ENCODE peak calls at places on chromosomes 1 and 21, in ten cellular contexts. P is cardiac fibroblast, C is osteocyte, I is psoas muscle, G is lower lobe of right lung, K is hepatocyte, O is fibroblast of mammary gland, F is BJ, Q is thoracic aorta, H is right lobe of liver. U is an unnamed sample.

GRCh38 chr1:56831874-56832693 is 12.9 kb upstream of the FYB2 start:
- DNase-seq in F (peak), O (peak), H (peak), I (peak), Q (no peak), K (peak), C (peak), P (peak), G (peak), U (peak)

GRCh38 chr1:205147191-205147590 is 25.4 kb upstream of the RBBP5 start:
- DNase-seq in F (peak), K (no peak), P (peak), C (no peak), I (no peak), Q (no peak), H (no peak), O (peak), G (no peak), U (peak)

GRCh38 chr1:113662097-113662496 is 97.2 kb downstream of the PHTF1 start:
- DNase-seq in Q (no peak), I (no peak), C (no peak), K (no peak), O (no peak), H (no peak), P (no peak), G (no peak), F (no peak), U (no peak)

GRCh38 chr1:215054266-215054665 is 28.3 kb upstream of the KCNK2 start:
- DNase-seq in K (no peak), Q (no peak), C (no peak), H (no peak), I (no peak), P (no peak), G (no peak), F (no peak), O (no peak), U (no peak)

GRCh38 chr1:79974659-79975058 is 968.1 kb upstream of the ADGRL4 start:
- DNase-seq in C (no peak), K (no peak), O (no peak), H (no peak), Q (no peak), P (no peak), G (no peak), I (no peak), F (no peak), U (no peak)

GRCh38 chr1:185360714-185361113 is 43.7 kb upstream of the IVNS1ABP start:
- DNase-seq in K (no peak), G (no peak), O (peak), Q (no peak), P (peak), F (no peak), H (no peak), C (no peak), I (no peak), U (peak)

GRCh38 chr1:58893257-58893869 is 109.5 kb upstream of the JUN start:
- DNase-seq in G (no peak), O (no peak), K (no peak), Q (no peak), F (no peak), C (peak), P (peak), I (peak), H (no peak), U (no peak)

GRCh38 chr21:38813143-38813542 is 7.4 kb downstream of the ETS2 start:
- DNase-seq in H (no peak), I (no peak), K (no peak), G (no peak), O (no peak), P (no peak), C (peak), Q (no peak), F (no peak), U (no peak)

GRCh38 chr1:115062542-115063004 is 26.7 kb downstream of the TSPAN2 start:
- DNase-seq in O (no peak), F (no peak), G (peak), C (no peak), K (peak), I (peak), Q (no peak), P (peak), H (peak), U (peak)

GRCh38 chr1:116909511-116910378 is at the start of gene PTGFRN:
- DNase-seq in Q (peak), F (no peak), P (peak), H (peak), C (peak), K (peak), I (peak), G (peak), O (peak), U (peak)

GRCh38 chr1:116167625-116168276 is 56.6 kb downstream of the MAB21L3 start:
- DNase-seq in C (no peak), O (no peak), F (no peak), P (peak), H (peak), K (peak), G (no peak), I (peak), Q (no peak), U (no peak)

GRCh38 chr1:43951021-43951985 is 4.6 kb downstream of the IPO13 start:
- DNase-seq in K (no peak), C (no peak), P (no peak), O (peak), F (no peak), G (no peak), Q (no peak), H (no peak), I (no peak), U (no peak)

GRCh38 chr1:167447521-167448136 is 70.7 kb downstream of the CD247 start:
- DNase-seq in I (no peak), C (no peak), F (no peak), O (no peak), G (peak), H (no peak), Q (no peak), P (peak), K (peak), U (peak)

GRCh38 chr1:240189386-240189989 is 97.8 kb downstream of the FMN2 start:
- DNase-seq in I (no peak), K (peak), O (peak), P (peak), G (no peak), H (no peak), F (no peak), C (no peak), Q (no peak), U (peak)

GRCh38 chr1:178530037-178530402 is 17.1 kb downstream of the TEX35 start:
- DNase-seq in I (no peak), P (peak), H (peak), G (no peak), O (peak), Q (no peak), C (no peak), F (no peak), K (peak), U (peak)

GRCh38 chr1:107135466-107135865 is 5.4 kb upstream of the NTNG1 start:
- DNase-seq in O (peak), H (peak), G (no peak), I (no peak), P (peak), K (peak), C (no peak), F (no peak), Q (no peak), U (peak)

GRCh38 chr21:45108034-45108790 is 33.8 kb downstream of the ADARB1 start:
- DNase-seq in F (no peak), C (no peak), I (no peak), G (no peak), O (no peak), K (no peak), P (no peak), Q (no peak), H (no peak), U (no peak)

GRCh38 chr1:203048086-203048485 is 21.8 kb downstream of the PPFIA4 start:
- DNase-seq in P (no peak), F (no peak), I (no peak), Q (no peak), G (no peak), K (no peak), C (no peak), O (no peak), H (no peak), U (no peak)

GRCh38 chr1:235878082-235878781 is 11.5 kb upstream of the LYST start:
- DNase-seq in O (no peak), I (no peak), F (no peak), C (no peak), P (no peak), Q (no peak), K (no peak), H (no peak), G (no peak), U (no peak)

GRCh38 chr21:20996421-20997307 is 1.5 kb upstream of the NCAM2 start:
- DNase-seq in F (no peak), I (no peak), P (peak), K (peak), Q (no peak), C (no peak), G (no peak), H (no peak), O (no peak), U (peak)

GRCh38 chr1:205444931-205445652 is 10.8 kb downstream of the BLACAT1 start:
- DNase-seq in K (no peak), P (no peak), G (no peak), F (no peak), I (peak), Q (peak), H (no peak), O (no peak), C (no peak), U (no peak)

GRCh38 chr1:229447809-229448252 is 13.9 kb upstream of the ACTA1 start:
- DNase-seq in G (no peak), C (no peak), F (no peak), K (no peak), Q (no peak), P (no peak), H (no peak), I (no peak), O (no peak), U (no peak)

GRCh38 chr1:106926748-106927582 is 129.5 kb upstream of the PRMT6 start:
- DNase-seq in H (no peak), K (no peak), I (no peak), Q (no peak), C (no peak), P (no peak), O (peak), G (no peak), F (no peak), U (peak)

GRCh38 chr1:17340358-17340757 is 31.6 kb upstream of the PADI6 start:
- DNase-seq in H (no peak), G (no peak), Q (no peak), P (no peak), K (no peak), C (no peak), F (no peak), I (no peak), O (no peak), U (peak)

GRCh38 chr1:194267021-194267420 is 1080.6 kb upstream of the B3GALT2 start:
- DNase-seq in C (no peak), I (no peak), H (no peak), O (no peak), K (no peak), G (no peak), F (peak), Q (no peak), P (no peak), U (no peak)

GRCh38 chr1:51693420-51694144 is 76.7 kb downstream of the OSBPL9 start:
- DNase-seq in O (peak), I (no peak), K (no peak), Q (no peak), G (no peak), C (no peak), P (peak), H (no peak), F (no peak), U (peak)

GRCh38 chr1:154521695-154522094 is 19.5 kb upstream of the SHE start:
- DNase-seq in G (no peak), K (no peak), I (no peak), O (no peak), H (no peak), F (no peak), Q (no peak), C (no peak), P (no peak), U (no peak)

GRCh38 chr1:159132271-159132881 is 39.0 kb upstream of the CADM3 start:
- DNase-seq in H (peak), K (peak), C (peak), P (peak), O (peak), Q (no peak), G (peak), I (peak), F (no peak), U (peak)

GRCh38 chr1:33455537-33456301 is 16.7 kb upstream of the ZSCAN20 start:
- DNase-seq in C (no peak), F (peak), H (no peak), I (peak), O (peak), K (peak), G (no peak), Q (no peak), P (peak), U (peak)

GRCh38 chr1:210373628-210373877 is 44.9 kb downstream of the HHAT start:
- DNase-seq in Q (no peak), C (no peak), P (no peak), I (no peak), H (no peak), K (no peak), G (no peak), F (no peak), O (no peak), U (no peak)

GRCh38 chr1:210372931-210373627 is 44.4 kb downstream of the HHAT start:
- DNase-seq in O (no peak), G (no peak), K (no peak), C (peak), I (no peak), Q (no peak), H (no peak), P (no peak), F (no peak), U (no peak)

GRCh38 chr1:210372491-210372890 is 43.8 kb downstream of the HHAT start:
- DNase-seq in I (no peak), O (no peak), G (no peak), F (no peak), K (no peak), H (no peak), P (no peak), Q (no peak), C (peak), U (no peak)

GRCh38 chr1:210373878-210374599 is 45.3 kb downstream of the HHAT start:
- DNase-seq in P (peak), I (no peak), O (peak), K (peak), G (peak), F (peak), C (no peak), Q (no peak), H (peak), U (peak)

DNA sequence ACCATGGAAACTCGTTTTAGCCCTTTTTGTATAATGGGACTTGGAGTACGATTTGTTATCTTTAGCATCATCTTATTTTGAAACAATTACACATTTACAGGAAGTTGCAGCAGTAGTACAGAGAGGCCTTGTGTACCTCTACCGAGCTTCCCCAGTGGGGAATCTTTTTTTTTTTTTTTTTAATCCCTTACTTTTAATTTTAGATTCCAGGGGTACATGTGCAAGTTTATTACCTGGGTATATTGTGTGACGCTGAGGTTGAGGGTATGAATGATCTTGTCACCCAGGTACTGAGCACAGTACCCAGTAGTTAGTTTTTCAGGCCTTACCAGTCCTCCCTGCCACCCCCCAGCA is 45.9 kb downstream of the HHAT start:
- DNase-seq in H (no peak), P (no peak), C (no peak), Q (no peak), O (no peak), F (no peak), G (no peak), I (no peak), K (no peak), U (no peak)
- TF ChIP-seq CTCF in H (no peak), P (no peak), C (no peak), Q (no peak), O (no peak), F (no peak), G (no peak), I (no peak), K (no peak), U (no peak)

DNA sequence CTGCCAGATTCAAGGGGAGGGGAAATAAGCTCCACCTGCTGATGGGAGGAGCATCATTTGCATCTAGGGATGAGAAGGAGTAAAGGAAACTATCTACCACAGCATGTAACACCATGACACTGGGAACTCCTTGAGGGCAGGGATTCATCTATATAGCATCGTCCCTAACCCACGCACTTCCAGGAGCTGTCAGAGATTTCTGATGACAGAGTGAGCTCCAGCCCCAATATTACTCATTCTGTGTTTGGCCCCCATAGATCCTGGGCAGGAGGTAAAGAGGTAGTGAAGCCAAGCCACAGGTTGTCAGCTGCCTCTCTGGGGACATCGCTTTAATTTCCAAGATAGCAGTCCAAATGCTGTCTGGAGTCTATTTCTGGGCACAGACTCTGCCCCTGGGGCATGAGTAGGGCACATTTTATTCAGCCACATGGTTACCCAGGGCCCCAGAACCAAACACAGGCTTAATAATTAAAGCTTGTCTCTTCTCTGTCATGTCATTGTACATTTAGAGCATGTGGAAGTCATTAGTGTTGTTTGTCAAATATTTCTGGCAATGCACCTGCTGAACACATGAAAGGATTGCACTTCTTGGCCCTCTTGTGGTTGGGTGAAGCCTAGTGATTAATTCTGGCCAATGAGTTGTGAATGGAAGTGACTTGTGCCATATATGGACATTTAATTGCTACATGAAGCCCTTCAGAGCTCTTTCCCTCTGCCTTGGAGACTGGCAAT is 105.9 kb upstream of the POU3F1 start:
- DNase-seq in P (no peak), G (no peak), O (peak), K (peak), H (no peak), F (no peak), I (no peak), C (no peak), Q (no peak), U (peak)
- TF ChIP-seq CTCF in P (no peak), G (peak), O (no peak), K (peak), H (peak), F (no peak), I (peak), C (peak), Q (no peak), U (peak)

DNA sequence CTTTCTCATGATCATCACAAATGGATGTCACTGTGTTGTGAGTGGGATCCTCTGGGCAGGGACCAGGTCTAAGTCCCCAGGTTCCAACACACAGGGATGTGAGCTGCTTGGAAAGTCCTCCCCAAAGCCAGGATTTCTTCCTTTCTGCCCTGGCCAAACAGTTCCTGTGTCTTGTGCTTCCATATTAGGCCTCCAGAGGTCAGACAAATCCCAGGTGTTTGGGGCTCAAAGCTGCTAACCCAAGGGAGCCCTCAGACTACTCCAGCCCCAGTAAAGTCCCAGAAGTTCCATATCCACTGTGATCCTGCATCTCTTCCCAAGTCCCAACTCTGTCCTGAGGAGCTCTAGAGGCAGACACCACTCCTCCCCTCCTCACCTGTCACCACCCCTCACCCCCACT is 27.7 kb upstream of the MAGOH start:
- DNase-seq in C (no peak), F (no peak), K (no peak), G (no peak), Q (no peak), I (no peak), O (no peak), H (no peak), P (peak), U (peak)
- TF ChIP-seq CTCF in C (peak), F (peak), K (peak), G (peak), Q (no peak), I (no peak), O (peak), H (peak), P (no peak), U (peak)

GRCh38 chr1:156893048-156893953 is at the start of gene PEAR1:
- DNase-seq in F (no peak), Q (no peak), G (no peak), K (peak), O (no peak), H (peak), I (peak), P (peak), C (no peak), U (no peak)
- TF ChIP-seq CTCF in F (no peak), Q (no peak), G (no peak), K (peak), O (no peak), H (no peak), I (no peak), P (no peak), C (no peak), U (no peak)

GRCh38 chr1:30522031-30523004 is 201.1 kb downstream of the MATN1 start:
- DNase-seq in H (peak), O (peak), I (peak), Q (no peak), P (no peak), C (peak), F (peak), K (peak), G (peak), U (peak)
- TF ChIP-seq CTCF in H (no peak), O (no peak), I (peak), Q (no peak), P (no peak), C (no peak), F (peak), K (no peak), G (no peak), U (no peak)

GRCh38 chr1:226635456-226635941 is 86.9 kb downstream of the STUM start:
- DNase-seq in P (no peak), F (no peak), O (no peak), K (no peak), I (peak), H (no peak), Q (no peak), G (peak), C (no peak), U (peak)

GRCh38 chr1:226638608-226639007 is 90.0 kb downstream of the STUM start:
- DNase-seq in F (no peak), G (peak), Q (no peak), H (no peak), O (no peak), I (peak), P (no peak), K (no peak), C (no peak), U (no peak)

GRCh38 chr1:226636847-226637096 is 88.2 kb downstream of the STUM start:
- DNase-seq in C (no peak), K (no peak), G (no peak), Q (no peak), F (no peak), P (no peak), I (no peak), H (no peak), O (no peak), U (no peak)

GRCh38 chr1:226638001-226638601 is 89.5 kb downstream of the STUM start:
- DNase-seq in O (no peak), Q (no peak), C (no peak), F (no peak), G (peak), H (no peak), P (no peak), I (peak), K (no peak), U (no peak)

DNA sequence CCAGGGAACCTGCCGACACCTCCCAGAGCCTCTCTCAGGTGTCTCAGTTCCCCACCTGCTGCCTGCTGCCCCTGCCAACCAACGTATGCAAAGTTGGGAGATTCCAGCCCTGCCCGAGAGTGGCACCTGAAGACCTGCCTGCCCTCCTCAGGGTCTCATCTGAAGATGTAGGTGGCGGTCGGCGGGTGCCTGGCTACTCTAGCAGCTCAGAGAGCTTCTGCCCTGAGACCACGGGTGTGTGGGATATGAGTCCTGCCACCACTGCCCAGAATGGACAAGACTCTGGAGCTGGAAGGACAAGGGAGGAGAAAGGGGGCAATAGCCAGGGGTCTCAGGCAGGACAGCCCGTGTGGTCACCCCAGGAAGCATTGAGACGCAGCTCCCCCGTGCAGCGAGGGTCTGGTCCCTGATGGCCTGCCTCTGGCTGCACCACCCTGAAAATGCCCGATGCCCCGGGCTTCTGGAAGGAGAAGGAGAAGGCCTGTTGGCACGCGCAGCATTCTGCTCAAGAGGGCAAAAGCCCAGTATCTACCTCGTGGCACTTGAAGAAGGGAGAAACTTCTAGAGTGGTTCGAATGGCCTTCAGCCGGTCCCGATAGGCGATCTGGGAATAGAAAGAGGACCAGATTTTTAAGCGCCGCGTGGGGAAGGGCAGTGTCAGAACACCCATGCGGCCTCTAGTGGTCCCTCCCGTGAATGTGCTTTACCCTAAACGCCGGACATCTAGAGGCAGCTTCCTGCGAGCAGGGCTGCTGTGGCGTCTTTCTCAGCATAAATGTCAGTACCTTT is 88.8 kb downstream of the STUM start:
- DNase-seq in Q (no peak), H (no peak), O (peak), F (no peak), I (peak), G (no peak), P (peak), C (no peak), K (no peak), U (no peak)
- TF ChIP-seq CTCF in Q (peak), H (peak), O (peak), F (peak), I (peak), G (peak), P (peak), C (peak), K (peak), U (no peak)